ENCODE peak calls at places on chromosomes 12 and 14, in five cellular contexts. N is HL-60, M is GM23338, O is HepG2, U is GM12878. P is an unnamed sample.
A peak's percentile ranks its signal among the peaks of the same experiment; 100 is the strongest.

GRCh38 chr12:88142610-88142991 is 494 bp downstream of the TMTC3 start:
- DNase-seq in M (peak; percentile 51), U (no peak), O (peak; percentile 2), N (no peak), P (no peak)

GRCh38 chr12:31019561-31020308 is 53.9 kb upstream of the DDX11 start:
- DNase-seq in N (no peak), U (no peak), O (no peak), M (no peak), P (no peak)

GRCh38 chr14:33229269-33229924 is 290.7 kb downstream of the NPAS3 start:
- DNase-seq in M (no peak), N (no peak), O (no peak), U (no peak), P (no peak)

GRCh38 chr14:104877806-104878550 is 12.9 kb downstream of the CEP170B start:
- DNase-seq in M (no peak), N (no peak), U (no peak), O (no peak), P (no peak)

GRCh38 chr14:32104308-32104707 is 27.2 kb downstream of the ARHGAP5 start:
- DNase-seq in O (no peak), N (no peak), M (no peak), U (no peak), P (no peak)

GRCh38 chr12:124493809-124494750 is 73.3 kb downstream of the NCOR2 start:
- DNase-seq in O (no peak), U (peak; percentile 86), N (no peak), M (no peak), P (no peak)

GRCh38 chr12:88993655-88994054 is 358.6 kb downstream of the DUSP6 start:
- DNase-seq in O (peak; percentile 36), M (peak; percentile 65), N (no peak), U (no peak), P (no peak)

GRCh38 chr14:63573579-63573978 is 30.4 kb upstream of the PPP2R5E start:
- DNase-seq in O (no peak), N (no peak), M (no peak), U (no peak), P (no peak)

GRCh38 chr12:14937689-14938088 is 648 bp downstream of the ERP27 start:
- DNase-seq in O (no peak), M (peak; percentile 45), N (no peak), U (no peak), P (no peak)

GRCh38 chr12:130846386-130846785 is 7.3 kb upstream of the STX2 start:
- DNase-seq in U (no peak), O (no peak), N (no peak), M (no peak), P (no peak)

GRCh38 chr14:54881761-54882401 is 20.7 kb downstream of the GCH1 start:
- DNase-seq in O (no peak), N (no peak), M (no peak), U (no peak), P (no peak)

GRCh38 chr14:80638620-80639215 is 302.8 kb downstream of the CEP128 start:
- DNase-seq in M (no peak), N (no peak), U (no peak), O (no peak), P (no peak)

GRCh38 chr12:110149104-110149660 is 25.0 kb downstream of the IFT81 start:
- DNase-seq in O (no peak), U (peak; percentile 16), M (no peak), N (no peak), P (no peak)

GRCh38 chr14:89435527-89436273 is 18.7 kb upstream of the FOXN3 start:
- DNase-seq in O (no peak), U (no peak), M (no peak), N (no peak), P (no peak)

GRCh38 chr14:70919774-70920173 is 12.5 kb downstream of the PCNX1 start:
- DNase-seq in O (no peak), N (no peak), M (peak; percentile 25), U (no peak), P (no peak)

GRCh38 chr12:120259418-120260202 is 5.9 kb downstream of the PXN start:
- DNase-seq in N (no peak), M (no peak), O (no peak), U (no peak), P (no peak)

GRCh38 chr12:116015525-116015924 is 262.0 kb downstream of the MED13L start:
- DNase-seq in M (peak; percentile 54), O (peak; percentile 21), U (no peak), N (no peak), P (no peak)

GRCh38 chr14:91380610-91381371 is 36.8 kb downstream of the CCDC88C start:
- DNase-seq in M (no peak), N (peak; percentile 85), U (no peak), O (no peak), P (no peak)

GRCh38 chr12:85823436-85824179 is 12.6 kb downstream of the RASSF9 start:
- DNase-seq in U (no peak), O (no peak), M (no peak), N (no peak), P (no peak)

GRCh38 chr12:57526477-57527126 is 4.0 kb downstream of the MBD6 start:
- DNase-seq in O (no peak), U (no peak), N (no peak), M (no peak), P (no peak)

GRCh38 chr14:54652188-54652889 is 85.4 kb downstream of the SAMD4A start:
- DNase-seq in N (no peak), M (peak; percentile 97), O (peak; percentile 91), U (no peak), P (peak; percentile 95)

GRCh38 chr14:76348898-76349297 is 27.0 kb upstream of the ESRRB start:
- DNase-seq in M (peak; percentile 8), N (no peak), U (no peak), O (no peak), P (no peak)

GRCh38 chr14:97282644-97283403 is 485.6 kb downstream of the VRK1 start:
- DNase-seq in M (no peak), N (no peak), U (no peak), O (no peak), P (no peak)

GRCh38 chr12:71371132-71371531 is 68.5 kb upstream of the LGR5 start:
- DNase-seq in U (no peak), N (no peak), O (peak; percentile 16), M (peak; percentile 30), P (no peak)

GRCh38 chr12:64780531-64781373 is 21.5 kb upstream of the GNS start:
- DNase-seq in N (no peak), M (peak; percentile 66), O (no peak), U (no peak), P (no peak)
- TF ChIP-seq POLR2AphosphoS5 in N (no peak), M (no peak), O (no peak), U (no peak), P (no peak)

GRCh38 chr14:61585598-61586538 is 109.4 kb upstream of the HIF1A start:
- DNase-seq in N (no peak), O (no peak), U (no peak), M (no peak), P (no peak)
- TF ChIP-seq POLR2AphosphoS5 in N (no peak), O (no peak), U (no peak), M (no peak), P (no peak)

DNA sequence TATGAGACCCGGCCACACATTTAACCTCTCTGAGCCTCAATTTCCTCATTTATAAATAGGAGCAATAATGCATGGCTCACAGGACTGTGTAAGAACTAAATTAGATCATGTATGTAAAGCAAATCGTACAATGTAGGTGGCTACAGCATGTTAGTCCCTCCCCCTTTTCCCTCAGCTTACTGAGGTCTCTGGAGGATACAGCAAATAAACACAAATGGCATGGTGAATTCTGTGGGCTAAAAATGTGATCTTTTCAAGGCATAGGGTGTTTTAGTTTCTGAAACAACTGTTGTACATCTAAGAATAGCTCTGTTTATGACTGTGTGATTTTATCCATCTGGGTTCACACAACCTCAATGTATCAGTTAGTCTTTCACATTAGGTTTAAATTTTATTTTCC is 121.2 kb upstream of the PLEKHG7 start:
- DNase-seq in M (no peak), N (no peak), O (no peak), U (no peak), P (no peak)
- TF ChIP-seq POLR2AphosphoS5 in M (no peak), N (no peak), O (no peak), U (no peak), P (no peak)

DNA sequence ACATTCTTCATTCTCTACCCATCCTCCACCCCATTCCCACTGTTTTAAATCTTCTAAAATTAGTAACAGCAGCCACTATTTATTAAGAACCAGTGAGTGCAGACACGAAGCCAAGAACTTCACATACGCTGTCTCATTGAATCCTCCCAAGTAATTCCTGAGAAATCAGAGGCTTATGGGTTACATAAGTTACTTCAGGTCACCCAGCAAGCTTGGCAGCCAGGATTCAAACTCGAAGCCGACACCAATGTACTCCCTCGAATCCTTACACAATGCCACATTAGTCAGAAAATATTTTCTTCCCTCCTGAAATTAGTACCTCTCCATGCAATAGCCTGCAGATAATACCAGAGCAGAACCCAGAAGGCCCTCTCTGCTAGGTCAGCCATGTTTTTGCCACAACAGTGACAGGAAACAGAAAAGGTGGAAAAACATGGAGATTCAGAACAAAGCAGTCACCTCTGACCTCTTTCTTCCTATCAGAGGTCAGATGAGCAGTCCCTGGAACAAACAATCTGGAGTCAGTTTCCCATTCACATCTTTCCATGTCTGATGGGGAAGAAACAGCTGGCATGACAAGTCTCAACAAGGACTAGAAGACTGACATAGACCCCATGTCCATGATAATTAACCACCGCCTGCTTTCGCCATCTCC is 16.4 kb downstream of the NID2 start:
- DNase-seq in M (no peak), O (no peak), N (no peak), U (no peak), P (no peak)
- TF ChIP-seq POLR2AphosphoS5 in M (no peak), O (no peak), N (no peak), U (no peak), P (no peak)

DNA sequence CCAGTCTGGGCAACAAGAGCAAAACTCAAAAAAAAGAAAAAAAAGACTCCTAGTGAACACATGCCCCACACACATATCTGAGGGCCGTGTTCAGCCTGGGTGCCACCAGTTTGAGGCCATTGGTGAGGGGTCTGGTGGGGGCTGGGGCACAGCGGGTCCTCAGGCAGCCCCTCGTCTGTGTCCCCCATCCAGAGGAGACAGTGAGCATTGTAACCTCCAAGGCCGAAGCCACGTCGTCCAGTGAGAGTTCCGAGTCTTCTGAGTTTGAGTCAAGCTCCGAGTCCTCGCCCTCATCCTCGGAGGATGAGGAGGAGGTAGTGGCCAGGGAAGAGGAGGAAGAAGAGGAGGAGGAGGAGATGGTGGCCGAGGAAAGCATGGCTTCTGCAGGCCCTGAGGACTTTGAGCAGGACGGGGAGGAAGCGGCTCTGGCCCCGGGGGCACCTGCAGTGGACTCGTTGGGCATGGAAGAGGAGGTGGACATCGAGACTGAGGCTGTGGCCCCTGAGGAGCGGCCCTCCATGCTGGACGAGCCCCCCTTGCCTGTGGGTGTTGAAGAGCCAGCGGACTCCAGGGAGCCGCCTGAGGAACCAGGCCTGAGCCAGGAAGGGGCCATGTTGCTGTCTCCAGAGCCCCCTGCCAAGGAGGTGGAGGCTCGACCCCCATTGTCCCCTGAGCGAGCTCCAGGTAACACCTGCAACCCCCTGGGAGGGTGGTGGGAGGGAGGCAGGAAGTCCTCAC is 15.6 kb downstream of the SETD1B start:
- DNase-seq in O (no peak), M (no peak), U (no peak), N (no peak), P (no peak)
- TF ChIP-seq POLR2AphosphoS5 in O (no peak), M (no peak), U (no peak), N (no peak), P (no peak)

P was measured in vagina.